ENCODE peak calls at places on chromosomes 2 and 18, in nine cellular contexts. G is effector memory CD4-positive, alpha-beta T cell; F is RWPE1; E is substantia nigra; B is tibial artery; C is IMR-90; L is heart left ventricle; T is aorta; V is A549. U is an unnamed sample.

GRCh38 chr2:196372276-196372809 is 201.0 kb upstream of the STK17B start:
- DNase-seq in G (no peak), F (no peak), E (no peak), B (no peak), C (no peak), L (no peak), T (no peak), V (no peak), U (no peak)

GRCh38 chr18:78659748-78660147 is 319.9 kb upstream of the SALL3 start:
- DNase-seq in G (no peak), F (no peak), E (peak), B (no peak), C (no peak), L (no peak), T (no peak), V (no peak), U (no peak)

GRCh38 chr2:127917916-127918315 is 32.2 kb upstream of the AMMECR1L start:
- DNase-seq in G (no peak), F (no peak), E (no peak), B (no peak), C (peak), L (no peak), T (no peak), V (no peak), U (no peak)

GRCh38 chr2:172095905-172096660 is 6.6 kb downstream of the DLX2 start:
- DNase-seq in G (no peak), F (no peak), E (no peak), B (no peak), C (no peak), L (no peak), T (peak), V (no peak), U (no peak)

GRCh38 chr2:186159101-186159500 is 327.0 kb upstream of the ZC3H15 start:
- DNase-seq in G (no peak), F (no peak), E (no peak), B (no peak), C (no peak), L (no peak), T (no peak), V (no peak), U (no peak)

GRCh38 chr2:79723830-79724229 is 211.0 kb downstream of the CTNNA2 start:
- DNase-seq in G (no peak), F (peak), E (no peak), B (no peak), C (peak), L (no peak), T (no peak), V (peak), U (no peak)

GRCh38 chr2:42877532-42877931 is 85.1 kb upstream of the HAAO start:
- DNase-seq in G (no peak), F (no peak), E (no peak), B (no peak), C (no peak), L (no peak), T (no peak), V (no peak), U (no peak)

GRCh38 chr2:85954918-85955420 is 66.2 kb upstream of the ST3GAL5 start:
- DNase-seq in G (no peak), F (no peak), E (no peak), B (no peak), C (no peak), L (no peak), T (no peak), V (peak), U (no peak)

GRCh38 chr2:11128258-11128951 is 26.9 kb upstream of the SLC66A3 start:
- DNase-seq in G (no peak), F (no peak), E (no peak), B (no peak), C (peak), L (no peak), T (peak), V (no peak), U (no peak)

GRCh38 chr2:19358242-19359020 is at the start of gene OSR1:
- DNase-seq in G (no peak), F (peak), E (no peak), B (peak), C (peak), L (peak), T (peak), V (peak), U (peak)

GRCh38 chr2:86038291-86039081 is 67.2 kb downstream of the POLR1A start:
- DNase-seq in G (peak), F (no peak), E (peak), B (peak), C (no peak), L (peak), T (peak), V (no peak), U (peak)

GRCh38 chr18:22872894-22873537 is 60.1 kb upstream of the RBBP8 start:
- DNase-seq in G (no peak), F (no peak), E (no peak), B (no peak), C (peak), L (no peak), T (no peak), V (peak), U (no peak)

GRCh38 chr2:152407204-152407721 is 72.3 kb downstream of the FMNL2 start:
- DNase-seq in G (no peak), F (peak), E (peak), B (peak), C (peak), L (no peak), T (peak), V (peak), U (peak)

GRCh38 chr18:62914868-62915267 is 199.5 kb downstream of the PHLPP1 start:
- DNase-seq in G (no peak), F (no peak), E (no peak), B (no peak), C (no peak), L (no peak), T (no peak), V (no peak), U (no peak)

GRCh38 chr2:169716229-169716886 is 17.3 kb upstream of the KLHL23 start:
- DNase-seq in G (no peak), F (no peak), E (no peak), B (no peak), C (peak), L (no peak), T (no peak), V (no peak), U (no peak)

GRCh38 chr2:58734365-58734764 is 493.2 kb upstream of the FANCL start:
- DNase-seq in G (no peak), F (peak), E (no peak), B (no peak), C (peak), L (no peak), T (no peak), V (peak), U (no peak)

GRCh38 chr2:189580662-189581353 is at the start of gene SLC40A1:
- DNase-seq in G (peak), F (peak), E (peak), B (peak), C (peak), L (peak), T (peak), V (peak), U (peak)

GRCh38 chr2:100731535-100731981 is 88.4 kb upstream of the NPAS2 start:
- DNase-seq in G (no peak), F (peak), E (no peak), B (no peak), C (peak), L (no peak), T (no peak), V (peak), U (no peak)

GRCh38 chr2:221096651-221097567 is 475.2 kb downstream of the EPHA4 start:
- DNase-seq in G (no peak), F (peak), E (no peak), B (no peak), C (no peak), L (no peak), T (no peak), V (no peak), U (no peak)

GRCh38 chr18:50422286-50422898 is 47.5 kb downstream of the SKA1 start:
- DNase-seq in G (no peak), F (no peak), E (no peak), B (no peak), C (no peak), L (no peak), T (no peak), V (no peak), U (no peak)

GRCh38 chr18:12726774-12727550 is 24.1 kb downstream of the PSMG2 start:
- DNase-seq in G (peak), F (peak), E (peak), B (no peak), C (peak), L (no peak), T (no peak), V (peak), U (peak)

GRCh38 chr2:8524388-8524787 is 157.5 kb upstream of the ID2 start:
- DNase-seq in G (no peak), F (no peak), E (no peak), B (no peak), C (no peak), L (no peak), T (no peak), V (no peak), U (no peak)

GRCh38 chr2:105442721-105443120 is 43.9 kb upstream of the FHL2 start:
- DNase-seq in G (no peak), F (no peak), E (no peak), B (no peak), C (no peak), L (no peak), T (no peak), V (no peak), U (no peak)

GRCh38 chr2:46815121-46815802 is 100.3 kb downstream of the MCFD2 start:
- DNase-seq in G (no peak), F (no peak), E (no peak), B (peak), C (no peak), L (no peak), T (no peak), V (no peak), U (no peak)

GRCh38 chr2:239544846-239545465 is 144.1 kb upstream of the HDAC4 start:
- DNase-seq in G (no peak), F (no peak), E (no peak), B (peak), C (no peak), L (no peak), T (no peak), V (no peak), U (no peak)
- H3K27ac ChIP-seq in G (no peak), F (no peak), E (no peak), B (no peak), C (no peak), L (no peak), T (no peak), V (no peak), U (no peak)

GRCh38 chr2:233029321-233029720 is 3.2 kb upstream of the NEU2 start:
- DNase-seq in G (no peak), F (peak), E (no peak), B (no peak), C (no peak), L (no peak), T (peak), V (no peak), U (no peak)
- H3K27ac ChIP-seq in G (no peak), F (peak), E (no peak), B (no peak), C (no peak), L (no peak), T (no peak), V (peak), U (no peak)

GRCh38 chr2:6074303-6074702 is 382.1 kb downstream of the SOX11 start:
- DNase-seq in G (no peak), F (no peak), E (no peak), B (no peak), C (peak), L (no peak), T (no peak), V (no peak), U (no peak)
- H3K27ac ChIP-seq in G (no peak), F (no peak), E (no peak), B (no peak), C (no peak), L (no peak), T (no peak), V (no peak), U (no peak)

GRCh38 chr2:236548179-236548918 is 21.3 kb upstream of the ACKR3 start:
- DNase-seq in G (no peak), F (no peak), E (no peak), B (no peak), C (no peak), L (no peak), T (no peak), V (no peak), U (no peak)
- H3K27ac ChIP-seq in G (peak), F (no peak), E (no peak), B (peak), C (no peak), L (no peak), T (no peak), V (no peak), U (no peak)

GRCh38 chr2:61335226-61335625 is 135.7 kb downstream of the USP34 start:
- DNase-seq in G (no peak), F (no peak), E (no peak), B (no peak), C (no peak), L (no peak), T (no peak), V (no peak), U (no peak)

GRCh38 chr2:61338447-61338846 is 132.4 kb downstream of the USP34 start:
- DNase-seq in G (no peak), F (no peak), E (no peak), B (no peak), C (peak), L (no peak), T (no peak), V (no peak), U (no peak)

GRCh38 chr2:61343141-61343540 is 127.7 kb downstream of the USP34 start:
- DNase-seq in G (no peak), F (no peak), E (no peak), B (no peak), C (no peak), L (no peak), T (no peak), V (no peak), U (no peak)

GRCh38 chr2:61340242-61340641 is 130.6 kb downstream of the USP34 start:
- DNase-seq in G (no peak), F (peak), E (no peak), B (no peak), C (peak), L (no peak), T (no peak), V (peak), U (no peak)
- H3K27ac ChIP-seq in G (no peak), F (no peak), E (no peak), B (no peak), C (no peak), L (no peak), T (no peak), V (no peak), U (no peak)

DNA sequence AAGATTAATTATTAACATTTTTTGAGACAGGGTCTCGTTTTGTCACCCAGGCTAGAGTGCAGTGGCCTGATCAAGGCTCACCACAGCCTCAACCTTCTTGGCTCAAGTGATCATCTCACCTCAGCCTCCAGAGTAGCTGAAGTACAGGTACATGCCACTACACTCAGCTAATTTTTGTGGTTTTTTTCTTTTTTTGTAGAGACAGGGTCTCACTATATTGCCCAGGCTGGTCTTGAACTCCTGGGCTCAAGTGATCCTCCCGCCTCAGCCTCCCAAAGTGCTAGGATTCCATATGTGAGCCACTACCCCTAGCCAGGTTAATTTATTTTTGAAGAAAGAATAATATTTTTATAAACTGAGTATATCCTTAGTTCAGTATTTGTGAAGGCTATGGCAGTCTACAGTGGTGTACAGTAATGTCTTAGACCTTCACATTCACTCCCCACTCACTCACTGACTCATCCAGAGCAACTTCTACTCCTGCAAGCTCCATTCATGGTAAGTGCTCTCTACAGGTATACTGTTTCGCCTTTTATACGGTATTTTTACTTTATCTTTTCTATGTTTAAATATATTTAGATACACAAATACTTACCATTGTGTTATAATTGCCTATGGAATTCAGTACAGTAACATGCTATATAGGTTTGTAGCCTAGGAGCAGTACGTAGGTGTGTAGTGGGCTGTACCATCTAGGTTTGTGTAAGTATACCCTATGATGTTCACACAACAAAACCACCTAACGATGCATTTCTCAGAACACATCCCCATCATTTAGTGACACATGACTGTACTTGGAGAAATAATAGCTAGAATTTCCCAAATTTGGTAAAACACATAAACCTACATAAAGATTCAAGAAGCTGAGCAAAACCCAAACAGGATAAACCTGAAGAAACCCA is 38.6 kb downstream of the MGAT4A start:
- DNase-seq in G (no peak), F (no peak), E (no peak), B (no peak), C (no peak), L (no peak), T (no peak), V (no peak), U (no peak)
- H3K27ac ChIP-seq in G (no peak), F (no peak), E (no peak), B (no peak), C (no peak), L (no peak), T (no peak), V (no peak), U (no peak)

GRCh38 chr2:73272270-73272669 is 12.0 kb downstream of the FBXO41 start:
- DNase-seq in G (no peak), F (no peak), E (no peak), B (no peak), C (no peak), L (no peak), T (no peak), V (no peak), U (no peak)

GRCh38 chr2:73267008-73267407 is 17.3 kb downstream of the FBXO41 start:
- DNase-seq in G (no peak), F (no peak), E (no peak), B (no peak), C (no peak), L (no peak), T (no peak), V (no peak), U (no peak)

GRCh38 chr2:73268831-73269685 is 15.2 kb downstream of the FBXO41 start:
- DNase-seq in G (peak), F (peak), E (no peak), B (peak), C (peak), L (no peak), T (no peak), V (peak), U (no peak)

GRCh38 chr2:73268368-73268830 is 15.9 kb downstream of the FBXO41 start:
- DNase-seq in G (no peak), F (no peak), E (no peak), B (no peak), C (no peak), L (no peak), T (no peak), V (no peak), U (no peak)

GRCh38 chr2:73269686-73270465 is 14.4 kb downstream of the FBXO41 start:
- DNase-seq in G (no peak), F (no peak), E (no peak), B (no peak), C (no peak), L (no peak), T (no peak), V (no peak), U (no peak)
- H3K27ac ChIP-seq in G (peak), F (no peak), E (no peak), B (no peak), C (no peak), L (no peak), T (no peak), V (peak), U (no peak)

GRCh38 chr2:144429396-144430112 is 90.4 kb downstream of the ZEB2 start:
- DNase-seq in G (no peak), F (no peak), E (no peak), B (no peak), C (no peak), L (no peak), T (no peak), V (no peak), U (no peak)

GRCh38 chr2:144432921-144433320 is 87.0 kb downstream of the ZEB2 start:
- DNase-seq in G (no peak), F (no peak), E (no peak), B (no peak), C (no peak), L (no peak), T (no peak), V (no peak), U (no peak)

GRCh38 chr2:144430722-144431163 is 89.2 kb downstream of the ZEB2 start:
- DNase-seq in G (no peak), F (no peak), E (no peak), B (peak), C (peak), L (no peak), T (no peak), V (no peak), U (no peak)

GRCh38 chr2:144431384-144431783 is 88.5 kb downstream of the ZEB2 start:
- DNase-seq in G (no peak), F (no peak), E (no peak), B (no peak), C (no peak), L (no peak), T (no peak), V (no peak), U (no peak)

DNA sequence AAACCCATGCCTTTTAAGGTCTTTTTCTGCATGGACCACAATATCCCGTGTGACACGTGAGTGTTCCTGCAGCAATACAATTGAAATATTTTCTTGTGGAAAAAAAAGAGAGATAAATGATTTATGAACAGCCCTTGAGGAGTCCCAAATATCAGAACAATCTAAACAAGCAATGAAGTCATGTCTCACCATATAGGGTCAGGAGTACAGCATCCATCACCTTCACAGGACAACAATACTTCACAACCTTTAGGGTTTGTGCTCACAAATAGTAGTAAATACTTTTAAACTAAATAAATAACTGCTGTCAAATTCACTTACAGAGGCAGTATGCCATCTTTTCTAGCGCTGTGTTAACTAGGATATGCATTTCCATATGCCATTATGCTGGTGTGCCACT is 87.9 kb downstream of the ZEB2 start:
- DNase-seq in G (no peak), F (no peak), E (no peak), B (no peak), C (no peak), L (no peak), T (no peak), V (no peak), U (no peak)
- H3K27ac ChIP-seq in G (no peak), F (no peak), E (peak), B (peak), C (no peak), L (peak), T (peak), V (no peak), U (peak)

U was measured in gastrocnemius medialis.